ENCODE peak calls at places on chromosome 1, in seven cellular contexts. One of them, this sample, is unnamed.
A peak's percentile ranks its signal among the peaks of the same experiment; 100 is the strongest.

GRCh38 chr1:62325076-62325475 is 5.8 kb upstream of the KANK4 start:
- DNase-seq in cardiac fibroblast: no peak
- DNase-seq in AML-193: no peak
- DNase-seq in T-cell: no peak
- DNase-seq in A172: peak; percentile 25
- DNase-seq in CD8-positive, alpha-beta T cell: no peak
- DNase-seq in stimulated activated CD4-positive, alpha-beta T cell treated with anti-CD3 and anti-CD28 coated beads, Interleukin-1b, Interleukin-23, amount 100 ng/mL, for 48 hours: no peak
- DNase-seq in this sample: no peak

GRCh38 chr1:234603221-234604204 is 6.5 kb downstream of the IRF2BP2 start:
- DNase-seq in cardiac fibroblast: peak; percentile 64
- DNase-seq in AML-193: peak; percentile 17
- DNase-seq in T-cell: no peak
- DNase-seq in A172: no peak
- DNase-seq in CD8-positive, alpha-beta T cell: no peak
- DNase-seq in stimulated activated CD4-positive, alpha-beta T cell treated with anti-CD3 and anti-CD28 coated beads, Interleukin-1b, Interleukin-23, amount 100 ng/mL, for 48 hours: no peak
- DNase-seq in this sample: no peak

GRCh38 chr1:8667869-8668595 is 149.4 kb downstream of the RERE start:
- DNase-seq in cardiac fibroblast: peak; percentile 59
- DNase-seq in AML-193: no peak
- DNase-seq in T-cell: no peak
- DNase-seq in A172: peak; percentile 50
- DNase-seq in CD8-positive, alpha-beta T cell: no peak
- DNase-seq in stimulated activated CD4-positive, alpha-beta T cell treated with anti-CD3 and anti-CD28 coated beads, Interleukin-1b, Interleukin-23, amount 100 ng/mL, for 48 hours: no peak
- DNase-seq in this sample: peak; percentile 54

GRCh38 chr1:156805766-156806511 is 10.7 kb downstream of the SH2D2A start:
- DNase-seq in cardiac fibroblast: peak; percentile 34
- DNase-seq in AML-193: no peak
- DNase-seq in T-cell: no peak
- DNase-seq in A172: peak; percentile 46
- DNase-seq in CD8-positive, alpha-beta T cell: no peak
- DNase-seq in stimulated activated CD4-positive, alpha-beta T cell treated with anti-CD3 and anti-CD28 coated beads, Interleukin-1b, Interleukin-23, amount 100 ng/mL, for 48 hours: no peak
- DNase-seq in this sample: no peak

GRCh38 chr1:50969611-50970507 is at the start of gene CDKN2C:
- DNase-seq in cardiac fibroblast: peak; percentile 87
- DNase-seq in AML-193: no peak
- DNase-seq in T-cell: peak; percentile 46
- DNase-seq in A172: peak; percentile 93
- DNase-seq in CD8-positive, alpha-beta T cell: peak; percentile 54
- DNase-seq in stimulated activated CD4-positive, alpha-beta T cell treated with anti-CD3 and anti-CD28 coated beads, Interleukin-1b, Interleukin-23, amount 100 ng/mL, for 48 hours: peak; percentile 28
- DNase-seq in this sample: peak; percentile 92

GRCh38 chr1:183093821-183094287 is 70.6 kb downstream of the LAMC1 start:
- DNase-seq in cardiac fibroblast: peak; percentile 70
- DNase-seq in AML-193: no peak
- DNase-seq in T-cell: no peak
- DNase-seq in A172: peak; percentile 65
- DNase-seq in CD8-positive, alpha-beta T cell: no peak
- DNase-seq in stimulated activated CD4-positive, alpha-beta T cell treated with anti-CD3 and anti-CD28 coated beads, Interleukin-1b, Interleukin-23, amount 100 ng/mL, for 48 hours: no peak
- DNase-seq in this sample: no peak

GRCh38 chr1:206863266-206863665 is 2.2 kb upstream of the IL20 start:
- DNase-seq in cardiac fibroblast: no peak
- DNase-seq in AML-193: no peak
- DNase-seq in T-cell: no peak
- DNase-seq in A172: no peak
- DNase-seq in CD8-positive, alpha-beta T cell: no peak
- DNase-seq in stimulated activated CD4-positive, alpha-beta T cell treated with anti-CD3 and anti-CD28 coated beads, Interleukin-1b, Interleukin-23, amount 100 ng/mL, for 48 hours: no peak
- DNase-seq in this sample: no peak

GRCh38 chr1:35079003-35079930 is at the start of gene ZMYM1:
- DNase-seq in cardiac fibroblast: peak; percentile 82
- DNase-seq in AML-193: peak; percentile 51
- DNase-seq in T-cell: peak; percentile 60
- DNase-seq in A172: peak; percentile 61
- DNase-seq in CD8-positive, alpha-beta T cell: peak; percentile 75
- DNase-seq in stimulated activated CD4-positive, alpha-beta T cell treated with anti-CD3 and anti-CD28 coated beads, Interleukin-1b, Interleukin-23, amount 100 ng/mL, for 48 hours: peak; percentile 93
- DNase-seq in this sample: peak; percentile 78

GRCh38 chr1:48917901-48918603 is 141.4 kb upstream of the BEND5 start:
- DNase-seq in cardiac fibroblast: no peak
- DNase-seq in AML-193: no peak
- DNase-seq in T-cell: no peak
- DNase-seq in A172: peak; percentile 6
- DNase-seq in CD8-positive, alpha-beta T cell: no peak
- DNase-seq in stimulated activated CD4-positive, alpha-beta T cell treated with anti-CD3 and anti-CD28 coated beads, Interleukin-1b, Interleukin-23, amount 100 ng/mL, for 48 hours: no peak
- DNase-seq in this sample: no peak

GRCh38 chr1:20477355-20478071 is 8.5 kb downstream of the CAMK2N1 start:
- DNase-seq in cardiac fibroblast: no peak
- DNase-seq in AML-193: no peak
- DNase-seq in T-cell: no peak
- DNase-seq in A172: no peak
- DNase-seq in CD8-positive, alpha-beta T cell: no peak
- DNase-seq in stimulated activated CD4-positive, alpha-beta T cell treated with anti-CD3 and anti-CD28 coated beads, Interleukin-1b, Interleukin-23, amount 100 ng/mL, for 48 hours: no peak
- DNase-seq in this sample: no peak

GRCh38 chr1:29424266-29424665 is 187.9 kb downstream of the PTPRU start:
- DNase-seq in cardiac fibroblast: no peak
- DNase-seq in AML-193: no peak
- DNase-seq in T-cell: no peak
- DNase-seq in A172: no peak
- DNase-seq in CD8-positive, alpha-beta T cell: no peak
- DNase-seq in stimulated activated CD4-positive, alpha-beta T cell treated with anti-CD3 and anti-CD28 coated beads, Interleukin-1b, Interleukin-23, amount 100 ng/mL, for 48 hours: no peak
- DNase-seq in this sample: no peak